ENCODE peak calls at places on chromosome 13, in nine cellular contexts. T is left lung; P is gastrocnemius medialis; Y is CD8-positive, alpha-beta memory T cell; U is uterus; B is Peyer's patch; Z is transverse colon; K is stomach; Q is Panc1. O is an unnamed sample. For H3K4me1, the result is how much of the 10 kb centered on the place peaks cover.

GRCh38 chr13:110213461-110214074 is 93.4 kb downstream of the COL4A1 start:
- DNase-seq in Y (no peak), T (no peak), Z (no peak), P (no peak), U (no peak), B (no peak), K (no peak), Q (no peak), O (no peak)

GRCh38 chr13:112333756-112334543 is 42.2 kb upstream of the SPACA7 start:
- DNase-seq in B (no peak), P (no peak), U (no peak), Y (no peak), K (no peak), T (no peak), Z (no peak), Q (no peak), O (no peak)

GRCh38 chr13:113645329-113645728 is 12.7 kb downstream of the ATP4B start:
- DNase-seq in P (no peak), K (no peak), T (peak), B (peak), Y (no peak), Q (no peak), U (no peak), Z (peak), O (no peak)

GRCh38 chr13:94613051-94613450 is 11.4 kb downstream of the GPR180 start:
- DNase-seq in Q (no peak), U (no peak), Y (no peak), P (no peak), K (no peak), Z (no peak), T (no peak), B (no peak), O (no peak)

GRCh38 chr13:60679131-60679530 is 282.1 kb downstream of the TDRD3 start:
- DNase-seq in P (no peak), K (no peak), B (no peak), Y (no peak), Z (no peak), T (no peak), U (no peak), Q (no peak), O (no peak)

GRCh38 chr13:45536224-45536623 is 71.5 kb downstream of the COG3 start:
- DNase-seq in B (no peak), T (no peak), Z (no peak), P (no peak), Q (no peak), U (no peak), Y (no peak), K (no peak), O (no peak)

GRCh38 chr13:105410602-105411001 is 1124.9 kb downstream of the EFNB2 start:
- DNase-seq in T (peak), B (peak), Q (no peak), Z (peak), Y (no peak), U (no peak), P (no peak), K (peak), O (peak)

GRCh38 chr13:73216381-73216831 is 157.6 kb downstream of the KLF5 start:
- DNase-seq in P (no peak), B (no peak), Y (no peak), K (no peak), Z (no peak), U (peak), T (no peak), Q (no peak), O (no peak)

GRCh38 chr13:99087130-99087953 is 109.5 kb upstream of the DOCK9 start:
- DNase-seq in U (peak), B (peak), K (peak), Q (peak), P (peak), T (peak), Z (peak), Y (peak), O (peak)

GRCh38 chr13:39616087-39616694 is 13.2 kb upstream of the LHFPL6 start:
- DNase-seq in P (no peak), K (no peak), Z (peak), Y (no peak), T (no peak), Q (no peak), U (peak), B (no peak), O (peak)

GRCh38 chr13:33262997-33263396 is 22.6 kb downstream of the STARD13 start:
- DNase-seq in P (no peak), Y (no peak), K (no peak), U (no peak), B (no peak), T (no peak), Q (no peak), Z (no peak), O (peak)
- H3K4me1 ChIP-seq in P (half or more), Y (under half), K (under half), U (under half), B (under half), T (under half), Q (under half), Z (under half), O (half or more)

GRCh38 chr13:50094615-50095293 is 79.5 kb downstream of the KCNRG start:
- DNase-seq in Q (no peak), B (no peak), K (no peak), Y (no peak), T (no peak), Z (no peak), P (no peak), U (no peak), O (no peak)
- H3K4me1 ChIP-seq in Q (under half), B (under half), K (under half), Y (under half), T (under half), Z (under half), P (under half), U (under half), O (under half)

DNA sequence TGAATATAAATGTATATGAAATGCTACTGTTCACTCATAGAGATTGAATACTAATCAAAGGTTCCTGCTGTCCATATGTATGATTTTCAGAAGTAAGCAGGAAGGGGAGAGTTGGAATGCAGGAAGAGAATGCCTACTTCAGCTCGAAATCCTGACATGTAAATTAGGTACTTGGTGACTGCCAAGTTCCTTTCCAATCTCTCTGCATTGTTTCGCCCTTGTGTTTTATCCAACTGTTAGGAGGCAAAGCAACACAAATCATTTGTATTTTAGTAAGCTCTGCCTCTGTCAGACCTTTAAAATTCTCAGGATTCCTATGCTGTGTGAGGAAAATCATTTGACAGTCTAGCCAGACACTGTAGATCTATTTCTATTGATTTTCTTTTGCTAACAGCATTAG is 9.0 kb downstream of the STARD13 start:
- DNase-seq in Y (no peak), T (no peak), B (no peak), K (no peak), Z (no peak), Q (no peak), P (no peak), U (no peak), O (peak)
- H3K4me1 ChIP-seq in Y (under half), T (under half), B (under half), K (under half), Z (under half), Q (under half), P (half or more), U (under half), O (half or more)

GRCh38 chr13:49305824-49306425 is 58.2 kb downstream of the CDADC1 start:
- DNase-seq in Y (no peak), T (no peak), P (no peak), Z (no peak), Q (no peak), B (no peak), U (no peak), K (no peak), O (no peak)
- H3K4me1 ChIP-seq in Y (under half), T (under half), P (under half), Z (under half), Q (under half), B (under half), U (under half), K (half or more), O (under half)

GRCh38 chr13:51958217-51958547 is 53.1 kb downstream of the ATP7B start:
- DNase-seq in Q (no peak), T (no peak), B (peak), K (peak), U (no peak), P (no peak), Z (peak), Y (no peak), O (no peak)

GRCh38 chr13:51957377-51958216 is 53.7 kb downstream of the ATP7B start:
- DNase-seq in K (no peak), Y (no peak), B (no peak), T (no peak), P (no peak), U (no peak), Q (no peak), Z (peak), O (no peak)

GRCh38 chr13:51956717-51957116 is 54.5 kb downstream of the ATP7B start:
- DNase-seq in Z (no peak), K (no peak), U (no peak), Y (no peak), T (no peak), P (no peak), Q (no peak), B (no peak), O (no peak)

GRCh38 chr13:51955281-51955771 is 55.9 kb downstream of the ATP7B start:
- DNase-seq in U (no peak), B (peak), Y (no peak), Z (peak), T (no peak), K (no peak), P (peak), Q (no peak), O (no peak)

GRCh38 chr13:51955841-51956603 is 55.2 kb downstream of the ATP7B start:
- DNase-seq in Y (no peak), Q (no peak), Z (peak), U (no peak), K (no peak), B (no peak), T (no peak), P (no peak), O (no peak)
- H3K4me1 ChIP-seq in Y (under half), Q (under half), Z (under half), U (under half), K (under half), B (under half), T (under half), P (under half), O (under half)

GRCh38 chr13:29438772-29439171 is 156.7 kb downstream of the SLC7A1 start:
- DNase-seq in P (peak), Z (no peak), Q (no peak), B (no peak), Y (no peak), T (no peak), K (no peak), U (no peak), O (no peak)

GRCh38 chr13:29436721-29437250 is 158.7 kb downstream of the SLC7A1 start:
- DNase-seq in U (no peak), T (no peak), K (no peak), Z (no peak), Q (no peak), Y (no peak), B (no peak), P (no peak), O (no peak)

GRCh38 chr13:29436291-29436690 is 159.2 kb downstream of the SLC7A1 start:
- DNase-seq in Y (no peak), K (no peak), T (no peak), B (no peak), Q (no peak), U (peak), Z (no peak), P (no peak), O (no peak)

GRCh38 chr13:29435125-29435911 is 160.2 kb downstream of the SLC7A1 start:
- DNase-seq in P (peak), Y (no peak), B (no peak), Q (no peak), Z (no peak), K (no peak), T (no peak), U (peak), O (no peak)

DNA sequence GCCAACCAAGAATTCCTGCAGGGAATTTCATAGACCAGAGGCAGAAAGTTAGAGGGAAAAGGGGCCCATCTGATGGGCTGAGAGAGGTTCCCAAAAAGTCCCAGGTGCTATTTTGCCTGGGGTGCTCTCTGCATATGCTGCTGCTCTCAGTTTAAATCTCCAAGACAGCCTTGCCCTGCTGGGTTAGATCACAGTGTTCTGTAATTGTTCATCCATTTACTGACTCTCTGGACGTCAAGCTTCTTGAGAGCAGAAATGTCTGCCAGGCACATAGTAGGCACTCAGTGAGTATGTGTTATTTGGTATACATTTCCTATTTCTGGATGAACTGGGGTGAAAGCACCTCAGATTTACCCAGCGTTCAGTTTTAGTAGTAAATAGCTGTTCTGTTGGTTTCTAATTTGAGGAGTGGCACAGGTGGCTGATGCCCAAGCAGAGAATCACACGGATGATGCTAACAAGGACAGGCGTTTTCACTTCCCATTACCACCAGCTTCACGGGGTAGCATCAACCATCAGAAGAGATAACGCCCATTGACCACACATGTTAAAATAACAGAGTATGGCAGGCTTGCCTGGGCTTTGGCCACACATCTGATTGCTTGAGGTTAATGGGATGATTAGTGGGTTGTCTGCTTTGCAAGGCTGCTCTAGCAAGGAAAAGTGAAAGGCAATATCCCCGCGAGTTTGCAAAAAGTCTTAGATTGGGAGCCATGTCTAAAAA is 161.1 kb downstream of the SLC7A1 start:
- DNase-seq in Z (no peak), P (no peak), K (no peak), Q (no peak), T (no peak), U (no peak), B (no peak), Y (no peak), O (no peak)
- H3K4me1 ChIP-seq in Z (under half), P (under half), K (under half), Q (under half), T (under half), U (under half), B (under half), Y (under half), O (under half)

O was measured in A673.